ENCODE peak calls at places on chromosomes 2 and 18, in ten cellular contexts. W, S, V, D, T, A, H, C, R and I are unnamed samples.

GRCh38 chr2:20669609-20670314 is 2.8 kb downstream of the GDF7 start:
- DNase-seq in T (no peak), S (no peak), W (no peak), C (no peak), R (no peak), A (no peak), H (no peak), V (no peak), D (no peak), I (peak)

GRCh38 chr18:76519156-76519549 is 24.1 kb upstream of the ZNF516 start:
- DNase-seq in T (no peak), W (no peak), D (no peak), C (no peak), V (no peak), R (no peak), H (no peak), A (no peak), S (no peak), I (no peak)

GRCh38 chr2:195318440-195319111 is 338.4 kb upstream of the SLC39A10 start:
- DNase-seq in W (peak), A (peak), T (no peak), V (peak), R (peak), C (peak), D (no peak), S (peak), H (peak), I (no peak)

GRCh38 chr18:76707534-76707933 is 114.8 kb upstream of the ZNF236 start:
- DNase-seq in H (no peak), R (no peak), S (no peak), W (no peak), A (no peak), C (no peak), D (no peak), T (no peak), V (no peak), I (no peak)

GRCh38 chr2:233775414-233775813 is 2.7 kb upstream of the MROH2A start:
- DNase-seq in C (no peak), D (no peak), R (no peak), S (no peak), W (no peak), V (no peak), H (no peak), T (no peak), A (no peak), I (no peak)

GRCh38 chr18:76394780-76395476 is 100.1 kb downstream of the ZNF516 start:
- DNase-seq in A (no peak), V (no peak), W (no peak), S (no peak), C (no peak), T (no peak), R (peak), D (no peak), H (peak), I (no peak)

GRCh38 chr2:2286592-2286991 is 44.5 kb downstream of the MYT1L start:
- DNase-seq in R (no peak), V (no peak), C (no peak), W (no peak), D (no peak), T (no peak), A (no peak), H (no peak), S (no peak), I (no peak)

GRCh38 chr18:2337552-2338141 is 233.7 kb downstream of the METTL4 start:
- DNase-seq in W (peak), S (peak), V (peak), D (no peak), R (peak), C (peak), A (peak), H (peak), T (peak), I (no peak)

GRCh38 chr18:13645093-13645492 is 81.3 kb downstream of the FAM210A start:
- DNase-seq in A (no peak), S (no peak), H (no peak), T (no peak), R (no peak), V (no peak), C (no peak), D (no peak), W (no peak), I (no peak)

GRCh38 chr2:42906115-42906556 is 113.8 kb upstream of the HAAO start:
- DNase-seq in C (no peak), A (no peak), S (no peak), D (no peak), T (no peak), V (no peak), W (no peak), H (no peak), R (no peak), I (peak)

GRCh38 chr2:121004950-121005349 is 269.3 kb downstream of the GLI2 start:
- DNase-seq in W (no peak), S (no peak), C (no peak), V (no peak), A (no peak), T (no peak), H (no peak), R (peak), D (no peak), I (no peak)

GRCh38 chr2:191701696-191702095 is 23.8 kb downstream of the NABP1 start:
- DNase-seq in V (no peak), H (no peak), W (no peak), S (no peak), R (no peak), A (no peak), C (no peak), D (no peak), T (no peak), I (no peak)

GRCh38 chr2:122108186-122108585 is 352.7 kb downstream of the TSN start:
- DNase-seq in W (no peak), S (no peak), T (no peak), R (no peak), D (no peak), V (no peak), A (no peak), H (no peak), C (no peak), I (no peak)

GRCh38 chr2:150165988-150166965 is 321.2 kb downstream of the RND3 start:
- DNase-seq in A (no peak), C (no peak), T (no peak), H (peak), V (no peak), D (no peak), S (peak), R (peak), W (no peak), I (no peak)

GRCh38 chr18:59631583-59632181 is 65.5 kb downstream of the CCBE1 start:
- DNase-seq in W (peak), S (no peak), A (no peak), H (peak), T (no peak), V (no peak), R (peak), C (no peak), D (no peak), I (no peak)

GRCh38 chr2:71604709-71605085 is 151.3 kb downstream of the DYSF start:
- DNase-seq in A (no peak), T (no peak), W (no peak), C (no peak), D (no peak), H (no peak), V (no peak), S (no peak), R (no peak), I (peak)

GRCh38 chr18:26383454-26384270 is 157.4 kb downstream of the TAF4B start:
- DNase-seq in D (no peak), V (no peak), R (peak), T (no peak), W (no peak), H (peak), A (no peak), S (peak), C (no peak), I (no peak)

GRCh38 chr2:101278925-101279324 is 26.2 kb downstream of the CNOT11 start:
- DNase-seq in T (no peak), H (no peak), V (no peak), D (no peak), S (no peak), C (no peak), A (no peak), R (no peak), W (no peak), I (no peak)

GRCh38 chr2:43233218-43234212 is 7.1 kb upstream of the ZFP36L2 start:
- DNase-seq in S (no peak), D (no peak), R (no peak), T (no peak), V (no peak), A (no peak), W (no peak), H (no peak), C (no peak), I (no peak)

GRCh38 chr2:133072837-133073694 is 403.1 kb upstream of the LYPD1 start:
- DNase-seq in H (no peak), V (no peak), D (no peak), T (no peak), S (no peak), W (no peak), C (no peak), A (no peak), R (peak), I (no peak)